ENCODE peak calls at places on chromosomes 11 and 22, in four cellular contexts. Q is ovary, L is GM13977, B is tibial nerve. Z is an unnamed sample.

GRCh38 chr11:74325649-74326645 is 14.5 kb upstream of the P4HA3 start:
- DNase-seq in B (peak; percentile 50), L (no peak), Q (peak; percentile 74), Z (no peak)

GRCh38 chr11:23284626-23285025 is 424.4 kb upstream of the CCDC179 start:
- DNase-seq in Q (no peak), B (no peak), L (no peak), Z (no peak)

GRCh38 chr11:75029836-75030631 is 41.3 kb downstream of the NEU3 start:
- DNase-seq in B (no peak), Q (no peak), L (no peak), Z (no peak)

GRCh38 chr11:1652778-1653540 is 23.4 kb downstream of the KRTAP5-5 start:
- DNase-seq in Q (peak; percentile 84), B (peak; percentile 68), L (peak; percentile 93), Z (peak; percentile 93)

GRCh38 chr22:26656896-26657851 is at the start of gene MIAT:
- DNase-seq in L (peak; percentile 86), Q (no peak), B (no peak), Z (peak; percentile 89)

GRCh38 chr22:49517211-49517610 is 310.5 kb downstream of the BRD1 start:
- DNase-seq in L (no peak), B (no peak), Q (no peak), Z (no peak)

GRCh38 chr11:102289510-102290078 is 27.7 kb upstream of the BIRC3 start:
- DNase-seq in Q (no peak), L (no peak), B (no peak), Z (no peak)

GRCh38 chr11:34599406-34599901 is 21.4 kb upstream of the EHF start:
- DNase-seq in Q (no peak), B (no peak), L (no peak), Z (no peak)

GRCh38 chr22:44127353-44127752 is 53.4 kb upstream of the PARVG start:
- DNase-seq in B (no peak), Q (no peak), L (no peak), Z (no peak)

GRCh38 chr22:48615171-48616008 is 1212.3 kb downstream of the BRD1 start:
- DNase-seq in B (no peak), L (no peak), Q (no peak), Z (no peak)

GRCh38 chr11:20616908-20617307 is 17.5 kb downstream of the SLC6A5 start:
- DNase-seq in L (no peak), B (no peak), Q (no peak), Z (no peak)

GRCh38 chr11:98455500-98456186 is 565.1 kb upstream of the CNTN5 start:
- DNase-seq in L (no peak), Q (no peak), B (no peak), Z (no peak)

GRCh38 chr22:41638124-41638523 is 17.0 kb downstream of the XRCC6 start:
- DNase-seq in L (no peak), Q (no peak), B (no peak), Z (no peak)

GRCh38 chr11:7638710-7639642 is 34.3 kb downstream of the CYB5R2 start:
- DNase-seq in L (peak; percentile 29), Q (no peak), B (no peak), Z (no peak)

GRCh38 chr22:29478326-29479276 is 1.4 kb upstream of the NEFH start:
- DNase-seq in Q (peak; percentile 46), L (peak; percentile 59), B (no peak), Z (no peak)

GRCh38 chr22:22109693-22110466 is 127.3 kb upstream of the TOP3B start:
- DNase-seq in Q (no peak), L (no peak), B (no peak), Z (no peak)

GRCh38 chr11:125371451-125371935 is 124.6 kb downstream of the FEZ1 start:
- DNase-seq in B (no peak), L (no peak), Q (no peak), Z (no peak)
- TF ChIP-seq CTCF in B (no peak), L (no peak), Q (no peak), Z (no peak)

GRCh38 chr11:114847599-114847998 is 169.3 kb downstream of the NXPE2 start:
- DNase-seq in B (no peak), L (no peak), Q (no peak), Z (no peak)

GRCh38 chr11:114848027-114848426 is 169.7 kb downstream of the NXPE2 start:
- DNase-seq in L (no peak), B (no peak), Q (no peak), Z (no peak)

DNA sequence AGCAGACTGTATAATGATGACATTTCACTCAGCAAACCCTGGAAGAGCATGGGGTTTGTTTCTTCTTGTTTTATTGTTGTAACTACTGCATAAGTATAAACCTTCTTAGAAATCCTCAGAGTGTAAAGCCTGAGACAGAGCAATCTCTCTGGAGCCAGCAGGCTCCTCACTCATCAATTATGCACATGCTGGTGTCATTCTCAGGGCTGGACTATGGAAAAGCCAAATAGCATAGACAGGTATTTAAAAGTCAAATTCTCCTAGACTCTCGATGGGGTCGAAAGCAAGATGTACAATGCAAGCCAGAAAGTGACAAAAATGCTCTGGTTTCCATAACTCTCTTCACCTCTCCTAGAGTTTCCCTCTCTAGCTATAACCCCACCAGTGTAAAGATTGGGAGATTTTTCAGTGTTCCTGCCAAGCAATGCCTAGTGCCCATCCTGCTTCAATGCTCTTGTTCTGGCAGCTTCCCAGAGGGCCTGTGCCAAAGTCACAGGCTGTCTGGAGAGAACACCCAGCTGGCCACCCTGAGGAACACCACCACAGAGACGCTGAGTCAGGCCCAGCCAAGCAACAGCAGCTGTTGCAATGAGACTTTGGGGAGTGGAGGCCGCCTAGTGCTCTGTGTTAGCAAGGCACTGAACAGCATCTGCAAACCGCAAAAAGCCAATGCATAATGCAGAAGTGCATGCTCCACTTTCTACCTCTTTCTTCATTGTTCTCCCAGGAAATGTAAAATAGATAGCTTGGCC is 167.9 kb downstream of the NXPE2 start:
- DNase-seq in B (no peak), Q (no peak), L (no peak), Z (no peak)
- TF ChIP-seq CTCF in B (no peak), Q (no peak), L (no peak), Z (peak; percentile 1)

DNA sequence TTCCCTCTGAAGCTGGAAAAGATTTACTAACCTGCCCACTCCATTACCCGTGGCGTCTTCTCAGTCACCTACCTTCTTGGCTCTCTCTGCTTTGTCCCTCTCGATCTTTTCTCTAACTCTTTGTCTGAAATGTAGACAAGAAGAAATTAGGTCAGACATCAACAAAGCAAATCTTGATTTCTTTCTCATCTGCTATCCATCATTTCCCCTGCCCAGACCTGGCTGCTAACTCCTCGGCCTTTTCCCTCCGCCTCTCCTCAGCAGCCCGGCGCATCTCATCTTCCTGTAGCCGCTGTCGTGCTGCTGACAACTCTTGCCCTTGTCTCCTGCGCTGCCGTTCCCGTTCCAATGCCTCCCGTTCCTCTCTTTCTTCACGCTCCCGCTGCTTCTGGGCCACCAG is 1.2 kb downstream of the UBXN1 start:
- DNase-seq in Q (no peak), B (no peak), L (no peak), Z (no peak)
- TF ChIP-seq CTCF in Q (no peak), B (no peak), L (no peak), Z (no peak)

GRCh38 chr11:19441288-19441687 is 200.5 kb upstream of the E2F8 start:
- DNase-seq in L (no peak), B (no peak), Q (no peak), Z (no peak)
- TF ChIP-seq CTCF in L (no peak), B (no peak), Q (no peak), Z (no peak)

DNA sequence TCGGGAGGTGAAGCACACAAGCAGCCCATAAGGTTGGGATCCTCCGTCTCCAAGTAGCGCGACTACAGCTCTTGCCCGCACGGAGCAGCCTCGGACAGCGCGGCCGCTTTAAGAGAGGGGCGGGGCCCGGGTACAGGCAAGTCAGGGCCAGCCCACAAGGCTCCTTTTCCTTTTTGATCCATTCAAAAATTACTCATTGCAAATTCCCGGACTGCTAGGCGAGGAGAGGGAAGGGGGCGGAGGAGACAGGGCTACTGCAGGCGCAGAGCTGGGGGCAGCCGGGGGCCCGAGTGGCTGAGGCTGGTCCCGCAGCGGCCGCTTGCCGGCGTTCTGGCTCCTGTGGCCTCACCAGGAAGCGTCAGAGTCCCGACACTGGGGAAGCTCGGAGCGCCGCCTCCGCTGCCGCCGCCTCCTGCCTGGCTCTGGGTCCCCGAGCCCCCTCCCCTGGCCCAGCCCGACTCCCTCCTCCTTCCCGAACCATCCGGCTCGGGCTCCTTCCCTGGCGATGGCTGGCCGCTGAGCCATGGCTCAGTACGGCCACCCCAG is at the start of gene UBASH3B:
- DNase-seq in B (peak; percentile 48), L (peak; percentile 72), Q (peak; percentile 62), Z (peak; percentile 79)
- TF ChIP-seq CTCF in B (no peak), L (no peak), Q (no peak), Z (no peak)

GRCh38 chr11:24755260-24755839 is 258.5 kb downstream of the LUZP2 start:
- DNase-seq in L (no peak), Q (no peak), B (no peak), Z (no peak)
- TF ChIP-seq CTCF in L (no peak), Q (no peak), B (no peak), Z (no peak)

GRCh38 chr11:57543601-57544000 is 6.2 kb downstream of the SMTNL1 start:
- DNase-seq in Q (no peak), B (no peak), L (no peak), Z (no peak)

GRCh38 chr11:57542582-57542981 is 5.2 kb downstream of the SMTNL1 start:
- DNase-seq in B (no peak), Q (no peak), L (no peak), Z (no peak)

GRCh38 chr11:57546451-57546850 is 9.1 kb downstream of the SMTNL1 start:
- DNase-seq in L (no peak), Q (no peak), B (no peak), Z (no peak)

GRCh38 chr11:57545883-57546282 is 8.5 kb downstream of the SMTNL1 start:
- DNase-seq in Q (no peak), B (no peak), L (no peak), Z (no peak)

DNA sequence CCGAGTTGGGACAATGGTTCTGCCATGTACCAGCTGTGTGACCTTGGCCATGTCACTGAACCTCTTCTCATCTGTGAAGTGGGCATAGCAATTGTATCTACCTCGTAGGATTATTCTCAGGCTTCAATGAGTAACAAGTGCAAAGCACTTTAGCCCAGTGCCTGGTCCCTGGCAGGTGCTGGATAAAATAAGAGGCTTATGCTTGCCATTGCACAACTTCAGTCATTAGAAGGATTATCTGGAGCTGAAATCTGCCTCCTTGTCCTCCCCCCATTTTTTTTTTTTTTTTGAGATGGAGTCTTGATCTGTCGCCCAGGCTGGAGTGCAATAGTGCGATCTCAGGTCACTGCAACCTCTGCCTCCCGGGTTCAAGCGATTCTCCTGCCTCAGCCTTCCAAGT is 7.2 kb downstream of the SMTNL1 start:
- DNase-seq in Q (no peak), L (no peak), B (no peak), Z (no peak)
- TF ChIP-seq CTCF in Q (no peak), L (no peak), B (no peak), Z (no peak)

GRCh38 chr11:132125855-132126841 is 755.7 kb downstream of the NTM start:
- DNase-seq in B (no peak), Q (no peak), L (peak; percentile 33), Z (peak; percentile 40)

GRCh38 chr11:132123449-132123848 is 753.0 kb downstream of the NTM start:
- DNase-seq in L (no peak), Q (no peak), B (no peak), Z (no peak)

GRCh38 chr11:132126973-132127900 is 756.8 kb downstream of the NTM start:
- DNase-seq in L (peak; percentile 49), Q (no peak), B (peak; percentile 61), Z (peak; percentile 47)

GRCh38 chr11:132122701-132123100 is 752.3 kb downstream of the NTM start:
- DNase-seq in Q (no peak), L (no peak), B (no peak), Z (no peak)

GRCh38 chr11:132123854-132124835 is 753.7 kb downstream of the NTM start:
- DNase-seq in Q (no peak), L (no peak), B (no peak), Z (no peak)
- TF ChIP-seq CTCF in Q (no peak), L (no peak), B (no peak), Z (no peak)

GRCh38 chr11:95788921-95789505 is 569 bp downstream of the FAM76B start:
- DNase-seq in Q (no peak), L (peak; percentile 19), B (no peak), Z (peak; percentile 22)
- TF ChIP-seq CTCF in Q (no peak), L (no peak), B (no peak), Z (peak; percentile 13)